ENCODE peak calls at places on chromosomes 16 and 17, in seven cellular contexts. S is SW 1271; J is EL; K is DMS 273 treated with DMSO at 0.1 percent for 48 hours; U is skeletal muscle cell; Y is stimulated activated CD4-positive, alpha-beta T cell treated with anti-CD3 and anti-CD28 coated beads, Interleukin-15, amount 100 ng/mL, for 1 hour; X is caudate nucleus. M is an unnamed sample.

GRCh38 chr16:69669577-69669976 is 56.8 kb downstream of the NQO1 start:
- DNase-seq in J (no peak), U (no peak), Y (no peak), S (no peak), K (no peak), X (no peak), M (no peak)

GRCh38 chr16:65414284-65414984 is 292.6 kb upstream of the CDH11 start:
- DNase-seq in X (no peak), S (no peak), U (peak), J (peak), K (no peak), Y (no peak), M (no peak)

GRCh38 chr17:48059125-48059668 is 11.0 kb downstream of the NFE2L1 start:
- DNase-seq in Y (no peak), K (no peak), J (no peak), S (no peak), X (no peak), U (no peak), M (no peak)

GRCh38 chr16:88510091-88510719 is 57.1 kb downstream of the ZFPM1 start:
- DNase-seq in U (no peak), J (no peak), Y (no peak), K (peak), X (no peak), S (no peak), M (no peak)

GRCh38 chr17:1005361-1005946 is 8.5 kb downstream of the TIMM22 start:
- DNase-seq in K (peak), S (no peak), Y (no peak), J (no peak), U (no peak), X (no peak), M (no peak)

GRCh38 chr16:85515830-85516397 is 97.2 kb upstream of the GSE1 start:
- DNase-seq in U (no peak), K (no peak), S (no peak), J (peak), Y (no peak), X (no peak), M (no peak)

GRCh38 chr17:58172369-58173071 is 5.7 kb downstream of the OR4D2 start:
- DNase-seq in S (peak), Y (no peak), X (no peak), U (no peak), K (peak), J (peak), M (no peak)

GRCh38 chr16:4511441-4512082 is 27.0 kb downstream of the CDIP1 start:
- DNase-seq in Y (no peak), X (no peak), J (peak), S (peak), K (peak), U (no peak), M (peak)

GRCh38 chr16:19542138-19542821 is 13.2 kb upstream of the VPS35L start:
- DNase-seq in U (no peak), J (no peak), Y (no peak), K (peak), X (no peak), S (no peak), M (peak)

GRCh38 chr17:72270530-72270929 is 149.7 kb downstream of the SOX9 start:
- DNase-seq in Y (no peak), X (no peak), U (peak), S (no peak), J (peak), K (no peak), M (no peak)

GRCh38 chr16:67969286-67970039 is 1.0 kb upstream of the SLC12A4 start:
- DNase-seq in J (no peak), X (no peak), U (no peak), S (no peak), K (no peak), Y (no peak), M (no peak)

GRCh38 chr17:62791235-62792121 is 16.6 kb downstream of the MARCHF10 start:
- DNase-seq in K (no peak), Y (no peak), J (peak), U (peak), S (no peak), X (no peak), M (no peak)

GRCh38 chr17:41002814-41003213 is 3.1 kb upstream of the KRTAP3-2 start:
- DNase-seq in K (no peak), U (no peak), X (no peak), Y (no peak), S (no peak), J (peak), M (no peak)

GRCh38 chr16:10240854-10241613 is 58.8 kb upstream of the GRIN2A start:
- DNase-seq in K (no peak), J (no peak), Y (no peak), U (no peak), S (no peak), X (no peak), M (no peak)

GRCh38 chr17:31401456-31402254 is 10.2 kb downstream of the RAB11FIP4 start:
- DNase-seq in S (no peak), X (no peak), K (peak), J (no peak), Y (no peak), U (no peak), M (no peak)

GRCh38 chr17:10844667-10845387 is 6.9 kb upstream of the PIRT start:
- DNase-seq in J (peak), Y (peak), S (peak), X (no peak), K (peak), U (peak), M (peak)

GRCh38 chr17:31488264-31488981 is 96.9 kb downstream of the RAB11FIP4 start:
- DNase-seq in J (no peak), X (no peak), Y (no peak), U (no peak), S (no peak), K (no peak), M (peak)

GRCh38 chr17:68595986-68596385 is 5.2 kb downstream of the FAM20A start:
- DNase-seq in X (no peak), J (no peak), S (no peak), U (no peak), Y (no peak), K (no peak), M (no peak)

GRCh38 chr16:74951676-74952075 is 33.2 kb downstream of the WDR59 start:
- DNase-seq in S (no peak), Y (no peak), X (no peak), U (no peak), K (no peak), J (no peak), M (no peak)